ENCODE peak calls at places on chromosomes 2 and 18, in four cellular contexts. One of them, this sample, is unnamed.

GRCh38 chr2:145038041-145038525 is 518.2 kb upstream of the ZEB2 start:
- DNase-seq in stomach: no peak
- DNase-seq in neural crest cell: no peak
- DNase-seq in choroid plexus epithelial cell: peak; percentile 48
- DNase-seq in this sample: no peak

GRCh38 chr2:236720974-236721600 is 151.5 kb downstream of the ACKR3 start:
- DNase-seq in stomach: no peak
- DNase-seq in neural crest cell: no peak
- DNase-seq in choroid plexus epithelial cell: no peak
- DNase-seq in this sample: no peak

GRCh38 chr2:44932079-44932478 is 9.4 kb upstream of the SIX3 start:
- DNase-seq in stomach: no peak
- DNase-seq in neural crest cell: no peak
- DNase-seq in choroid plexus epithelial cell: no peak
- DNase-seq in this sample: no peak

GRCh38 chr2:151379191-151379590 is 21.8 kb downstream of the TNFAIP6 start:
- DNase-seq in stomach: no peak
- DNase-seq in neural crest cell: no peak
- DNase-seq in choroid plexus epithelial cell: peak; percentile 79
- DNase-seq in this sample: no peak

GRCh38 chr2:52396836-52397235 is 1364.9 kb upstream of the NRXN1 start:
- DNase-seq in stomach: no peak
- DNase-seq in neural crest cell: no peak
- DNase-seq in choroid plexus epithelial cell: no peak
- DNase-seq in this sample: no peak

GRCh38 chr2:163877316-163877715 is 141.5 kb upstream of the FIGN start:
- DNase-seq in stomach: no peak
- DNase-seq in neural crest cell: no peak
- DNase-seq in choroid plexus epithelial cell: peak; percentile 81
- DNase-seq in this sample: peak; percentile 64

GRCh38 chr18:77716282-77716681 is 466.6 kb downstream of the GALR1 start:
- DNase-seq in stomach: no peak
- DNase-seq in neural crest cell: no peak
- DNase-seq in choroid plexus epithelial cell: no peak
- DNase-seq in this sample: no peak

GRCh38 chr2:240182966-240183365 is 42.5 kb upstream of the OTOS start:
- DNase-seq in stomach: no peak
- DNase-seq in neural crest cell: no peak
- DNase-seq in choroid plexus epithelial cell: no peak
- DNase-seq in this sample: no peak

GRCh38 chr2:42195559-42195958 is 26.4 kb downstream of the EML4 start:
- DNase-seq in stomach: no peak
- DNase-seq in neural crest cell: no peak
- DNase-seq in choroid plexus epithelial cell: peak; percentile 72
- DNase-seq in this sample: no peak

GRCh38 chr2:8653485-8653884 is 28.4 kb upstream of the ID2 start:
- DNase-seq in stomach: no peak
- DNase-seq in neural crest cell: no peak
- DNase-seq in choroid plexus epithelial cell: no peak
- DNase-seq in this sample: no peak

GRCh38 chr18:37064187-37064586 is 235.3 kb downstream of the KIAA1328 start:
- DNase-seq in stomach: no peak
- DNase-seq in neural crest cell: no peak
- DNase-seq in choroid plexus epithelial cell: no peak
- DNase-seq in this sample: no peak

GRCh38 chr2:174931724-174932123 is 73.5 kb downstream of the CHN1 start:
- DNase-seq in stomach: no peak
- DNase-seq in neural crest cell: no peak
- DNase-seq in choroid plexus epithelial cell: peak; percentile 59
- DNase-seq in this sample: peak; percentile 71

GRCh38 chr2:32061973-32062861 is 1.1 kb upstream of the SPAST start:
- DNase-seq in stomach: peak; percentile 62
- DNase-seq in neural crest cell: no peak
- DNase-seq in choroid plexus epithelial cell: peak; percentile 60
- DNase-seq in this sample: peak; percentile 35

GRCh38 chr2:56102866-56103265 is 80.9 kb upstream of the CCDC85A start:
- DNase-seq in stomach: no peak
- DNase-seq in neural crest cell: no peak
- DNase-seq in choroid plexus epithelial cell: peak; percentile 6
- DNase-seq in this sample: peak; percentile 7

GRCh38 chr2:10911291-10912075 is at the start of gene KCNF1:
- DNase-seq in stomach: no peak
- DNase-seq in neural crest cell: peak; percentile 55
- DNase-seq in choroid plexus epithelial cell: peak; percentile 53
- DNase-seq in this sample: no peak
- TF ChIP-seq CTCF in stomach: no peak
- TF ChIP-seq CTCF in neural crest cell: peak; percentile 47
- TF ChIP-seq CTCF in choroid plexus epithelial cell: peak; percentile 30
- TF ChIP-seq CTCF in this sample: peak; percentile 48

DNA sequence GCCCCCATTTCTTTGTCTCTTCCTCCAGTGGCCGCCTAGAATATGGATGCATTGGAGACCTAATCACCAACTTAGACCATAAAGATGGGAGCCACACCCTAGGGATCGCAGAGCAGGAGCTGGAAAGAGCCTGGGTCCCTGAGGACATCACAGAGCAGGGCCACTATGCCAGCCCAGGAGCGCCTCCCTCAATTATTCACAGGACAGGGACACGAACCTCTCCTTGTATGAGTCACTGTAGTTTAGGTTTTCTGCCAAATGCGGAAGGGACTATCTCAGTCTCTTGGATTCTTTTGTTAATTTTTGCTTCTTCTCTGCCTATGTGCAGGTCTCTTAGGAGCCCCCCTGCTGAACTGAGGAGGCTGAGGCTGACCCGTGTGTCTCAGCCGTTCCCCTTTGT is 12.9 kb upstream of the PTPN4 start:
- DNase-seq in stomach: no peak
- DNase-seq in neural crest cell: no peak
- DNase-seq in choroid plexus epithelial cell: no peak
- DNase-seq in this sample: no peak
- TF ChIP-seq CTCF in stomach: no peak
- TF ChIP-seq CTCF in neural crest cell: no peak
- TF ChIP-seq CTCF in choroid plexus epithelial cell: no peak
- TF ChIP-seq CTCF in this sample: no peak

DNA sequence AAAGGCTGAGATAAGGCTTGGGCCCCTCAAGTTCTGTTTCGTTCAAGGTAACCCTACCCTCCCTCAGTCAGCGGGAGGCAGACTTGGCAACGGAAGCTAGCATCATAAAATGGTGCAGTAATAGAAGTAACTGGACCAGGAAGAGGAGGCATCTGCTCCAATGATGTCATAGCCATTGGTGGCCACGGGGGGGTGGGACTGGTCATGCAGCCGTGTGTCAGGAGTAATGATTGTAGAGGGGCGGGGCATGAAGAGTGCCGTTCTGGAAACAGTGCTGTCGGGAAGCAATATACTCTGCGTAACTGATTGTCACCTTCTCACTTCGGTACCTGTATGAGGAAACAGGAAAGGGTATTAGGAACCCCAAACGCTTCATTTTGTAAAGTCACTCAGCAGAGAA is 6.9 kb upstream of the POLR2D start:
- DNase-seq in stomach: no peak
- DNase-seq in neural crest cell: no peak
- DNase-seq in choroid plexus epithelial cell: peak; percentile 9
- DNase-seq in this sample: no peak
- TF ChIP-seq CTCF in stomach: no peak
- TF ChIP-seq CTCF in neural crest cell: no peak
- TF ChIP-seq CTCF in choroid plexus epithelial cell: peak; percentile 22
- TF ChIP-seq CTCF in this sample: peak; percentile 14

DNA sequence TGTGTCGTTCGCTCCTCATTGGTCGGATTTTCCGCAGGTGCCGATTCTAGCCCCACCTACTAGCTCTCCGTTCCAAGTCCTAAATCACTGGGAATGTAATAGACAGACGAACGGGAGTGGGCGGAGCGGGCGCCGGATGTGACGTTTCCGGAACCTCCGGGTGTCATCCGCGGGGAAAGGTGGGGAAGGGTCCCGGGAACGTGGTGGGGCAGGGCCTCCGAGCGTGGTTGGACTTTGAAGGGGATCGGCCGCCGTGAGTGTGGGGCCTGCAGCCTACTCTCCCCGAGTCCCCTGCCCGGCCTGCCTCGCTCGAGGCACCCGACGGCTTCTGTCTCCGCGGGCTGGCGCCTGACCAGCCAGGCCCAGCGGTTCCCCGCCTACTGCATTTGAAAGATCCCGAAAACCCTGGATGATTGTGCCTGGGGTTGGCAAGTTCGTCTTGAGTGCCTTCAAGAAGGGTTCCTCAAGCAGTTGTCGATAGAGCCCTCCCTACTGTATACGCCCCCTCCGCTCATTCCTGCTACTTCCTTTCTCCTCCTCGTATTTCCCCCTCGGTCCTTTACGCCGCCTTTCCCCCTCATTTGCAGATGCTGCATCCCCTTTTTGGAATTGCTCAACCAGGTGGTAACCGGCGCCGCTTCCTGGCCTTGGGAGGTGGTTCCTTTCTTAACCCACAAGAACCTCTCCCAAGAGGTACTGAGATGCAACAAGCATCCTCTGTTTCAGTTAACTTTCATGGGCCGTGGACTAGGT is at the start of gene STAMBP:
- DNase-seq in stomach: peak; percentile 98
- DNase-seq in neural crest cell: peak; percentile 91
- DNase-seq in choroid plexus epithelial cell: peak; percentile 98
- DNase-seq in this sample: peak; percentile 96
- TF ChIP-seq CTCF in stomach: no peak
- TF ChIP-seq CTCF in neural crest cell: no peak
- TF ChIP-seq CTCF in choroid plexus epithelial cell: no peak
- TF ChIP-seq CTCF in this sample: no peak

DNA sequence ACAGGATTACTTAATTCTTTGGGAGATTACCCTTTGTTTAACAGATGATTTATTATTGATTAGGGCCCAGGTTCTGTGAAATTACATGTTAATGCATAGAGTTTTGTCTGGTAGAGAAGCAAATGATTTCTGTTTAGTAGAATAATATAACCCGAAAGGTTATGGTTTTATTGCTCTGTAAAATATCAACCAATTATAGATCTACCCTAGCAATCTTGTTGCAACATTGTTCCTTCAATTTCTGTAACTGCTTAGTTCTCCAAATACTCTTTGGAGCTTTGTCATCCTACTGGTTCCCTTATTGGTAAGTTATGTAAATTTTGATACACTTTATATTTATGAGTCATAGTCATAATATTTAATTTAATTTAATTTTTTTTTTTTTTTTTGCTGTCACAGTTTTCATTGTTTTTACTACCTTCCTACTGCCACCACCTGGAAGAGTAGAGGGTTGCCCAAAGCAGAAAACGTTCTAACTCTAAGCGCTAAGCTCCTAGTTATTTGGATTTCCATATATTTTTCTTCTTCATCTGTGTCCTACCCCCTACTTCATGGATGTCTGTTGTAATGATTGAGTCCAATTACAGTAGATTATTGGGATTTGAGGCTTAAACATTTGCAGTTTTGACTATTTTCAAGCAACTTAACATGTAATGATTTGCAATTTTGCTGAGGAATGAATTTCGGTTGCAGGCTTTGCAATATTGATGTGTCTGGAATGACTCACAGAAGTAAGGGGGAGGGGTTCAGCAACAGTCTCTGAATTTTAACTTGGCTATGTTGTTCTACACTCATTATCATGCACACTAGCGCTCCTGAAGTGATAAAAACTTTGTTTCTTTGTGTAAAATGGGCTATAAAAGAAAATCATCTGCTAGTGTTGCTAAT is 51.0 kb downstream of the NABP1 start:
- DNase-seq in stomach: no peak
- DNase-seq in neural crest cell: no peak
- DNase-seq in choroid plexus epithelial cell: peak; percentile 47
- DNase-seq in this sample: no peak
- TF ChIP-seq CTCF in stomach: no peak
- TF ChIP-seq CTCF in neural crest cell: no peak
- TF ChIP-seq CTCF in choroid plexus epithelial cell: peak; percentile 35
- TF ChIP-seq CTCF in this sample: peak; percentile 33

GRCh38 chr2:130963849-130964793 is 127.4 kb downstream of the ARHGEF4 start:
- DNase-seq in stomach: no peak
- DNase-seq in neural crest cell: peak; percentile 38
- DNase-seq in choroid plexus epithelial cell: peak; percentile 8
- DNase-seq in this sample: no peak
- TF ChIP-seq CTCF in stomach: no peak
- TF ChIP-seq CTCF in neural crest cell: peak; percentile 65
- TF ChIP-seq CTCF in choroid plexus epithelial cell: peak; percentile 29
- TF ChIP-seq CTCF in this sample: peak; percentile 38

DNA sequence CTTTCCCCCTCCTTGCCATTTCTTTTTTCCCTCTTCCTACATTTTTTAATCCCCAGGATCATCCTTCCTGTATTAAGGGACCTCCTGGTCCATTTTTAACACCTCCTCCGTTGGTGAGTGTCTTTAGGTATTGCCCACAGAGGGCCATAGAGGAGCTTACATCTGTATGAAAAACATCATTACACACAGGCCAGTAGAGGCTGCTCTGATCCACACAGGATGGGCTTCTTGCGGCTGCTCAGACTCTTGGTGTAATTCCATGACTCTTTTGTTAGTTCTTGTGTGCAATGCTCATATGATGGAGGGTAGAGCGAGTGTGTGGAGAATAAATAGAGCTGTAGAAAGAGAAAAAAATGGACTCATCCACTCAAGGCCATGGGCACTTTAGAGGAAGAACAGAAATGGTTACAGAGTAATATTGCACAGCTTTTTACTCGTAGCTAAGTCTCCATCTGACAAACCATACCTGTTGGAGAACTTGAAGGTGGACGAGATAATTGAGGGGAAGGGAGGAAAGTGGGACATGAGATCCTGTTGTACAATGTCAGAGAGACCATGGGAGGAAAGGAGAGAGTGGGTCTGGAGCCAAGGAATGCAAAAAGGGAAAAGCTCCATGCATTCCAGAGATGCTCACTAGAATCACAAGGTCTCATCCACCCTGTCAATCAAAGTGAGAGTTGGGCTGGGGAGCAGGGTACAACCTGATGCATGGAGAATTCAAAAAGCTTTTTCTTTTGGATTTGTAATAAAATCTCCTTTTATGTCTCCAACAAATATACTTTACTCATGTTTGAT is 129.7 kb upstream of the TNP1 start:
- DNase-seq in stomach: no peak
- DNase-seq in neural crest cell: no peak
- DNase-seq in choroid plexus epithelial cell: peak; percentile 69
- DNase-seq in this sample: peak; percentile 3
- TF ChIP-seq CTCF in stomach: no peak
- TF ChIP-seq CTCF in neural crest cell: no peak
- TF ChIP-seq CTCF in choroid plexus epithelial cell: peak; percentile 60
- TF ChIP-seq CTCF in this sample: peak; percentile 57